ENCODE peak calls at places on chromosomes 6 and 20, in nine cellular contexts. F is cardiac fibroblast, B is GM20000, J is GM12865, I is fibroblast of pulmonary artery, S is HFFc6, X is choroid plexus epithelial cell, E is mammary epithelial cell, D is type B pancreatic cell. R is an unnamed sample.

GRCh38 chr6:140977425-140977824 is 1155.3 kb upstream of the GJE1 start:
- DNase-seq in D (no peak), X (peak), B (no peak), F (peak), S (no peak), E (no peak), J (no peak), I (peak), R (no peak)

GRCh38 chr20:38165089-38165965 is at the start of gene TGM2:
- DNase-seq in X (peak), B (peak), I (peak), S (peak), E (peak), D (peak), J (peak), F (peak), R (peak)

GRCh38 chr6:135624402-135625297 is 127.1 kb upstream of the AHI1 start:
- DNase-seq in E (no peak), X (peak), S (no peak), B (no peak), I (peak), F (no peak), D (no peak), J (no peak), R (no peak)

GRCh38 chr20:54345301-54345724 is 130.1 kb upstream of the DOK5 start:
- DNase-seq in B (peak), F (peak), I (peak), E (peak), J (no peak), X (peak), S (peak), D (no peak), R (no peak)

GRCh38 chr20:39825950-39826349 is 863.1 kb downstream of the MAFB start:
- DNase-seq in X (peak), I (peak), F (no peak), B (peak), E (peak), S (no peak), J (peak), D (no peak), R (peak)

GRCh38 chr6:140105857-140106256 is 731.4 kb upstream of the CITED2 start:
- DNase-seq in E (no peak), I (peak), D (no peak), X (peak), F (peak), J (peak), S (no peak), B (no peak), R (no peak)

GRCh38 chr6:41523957-41524633 is 22.1 kb upstream of the FOXP4 start:
- DNase-seq in J (no peak), D (no peak), E (no peak), B (no peak), X (no peak), F (no peak), I (no peak), S (no peak), R (no peak)

GRCh38 chr6:148580442-148580841 is 166.4 kb upstream of the UST start:
- DNase-seq in B (no peak), D (no peak), J (no peak), I (no peak), F (no peak), X (no peak), S (peak), E (no peak), R (no peak)

GRCh38 chr6:2004888-2005287 is 240.5 kb downstream of the GMDS start:
- DNase-seq in F (no peak), B (no peak), X (no peak), J (no peak), S (no peak), E (no peak), D (no peak), I (no peak), R (no peak)

GRCh38 chr20:41769650-41770049 is 151.5 kb upstream of the CHD6 start:
- DNase-seq in J (no peak), F (no peak), E (no peak), B (no peak), X (no peak), D (no peak), S (no peak), I (no peak), R (no peak)

GRCh38 chr6:18362058-18362561 is 25.0 kb upstream of the RNF144B start:
- DNase-seq in F (peak), J (no peak), I (peak), B (no peak), E (peak), D (no peak), X (peak), S (peak), R (no peak)

GRCh38 chr6:158856261-158856660 is 37.1 kb upstream of the EZR start:
- DNase-seq in E (no peak), S (no peak), J (no peak), B (no peak), X (no peak), F (no peak), I (no peak), D (no peak), R (no peak)

GRCh38 chr20:37947943-37948342 is 45.0 kb downstream of the VSTM2L start:
- DNase-seq in B (no peak), D (peak), I (no peak), X (no peak), E (no peak), F (no peak), S (no peak), J (no peak), R (no peak)

GRCh38 chr6:157987788-157988699 is 6.4 kb downstream of the SYNJ2 start:
- DNase-seq in I (no peak), S (no peak), B (no peak), D (no peak), E (no peak), J (no peak), F (no peak), X (no peak), R (no peak)

GRCh38 chr6:140320799-140321099 is 946.3 kb upstream of the CITED2 start:
- DNase-seq in D (no peak), I (no peak), S (no peak), B (no peak), J (no peak), E (no peak), X (no peak), F (no peak), R (no peak)

GRCh38 chr6:134074151-134074712 is 21.8 kb upstream of the SLC2A12 start:
- DNase-seq in E (no peak), J (no peak), X (peak), I (peak), B (no peak), S (no peak), F (peak), D (no peak), R (no peak)

GRCh38 chr20:17570347-17571152 is 675 bp downstream of the DSTN start:
- DNase-seq in E (peak), S (peak), I (peak), J (peak), X (peak), D (peak), B (no peak), F (peak), R (peak)

GRCh38 chr20:25623225-25623735 is 534 bp downstream of the NANP start:
- DNase-seq in D (peak), E (peak), J (peak), B (no peak), F (peak), S (peak), X (peak), I (no peak), R (no peak)

GRCh38 chr6:29674008-29674407 is 6.9 kb downstream of the ZFP57 start:
- DNase-seq in F (no peak), B (no peak), I (no peak), E (no peak), X (no peak), J (no peak), D (no peak), S (no peak), R (no peak)

GRCh38 chr6:29666826-29667130 is 9.9 kb downstream of the MOG start:
- DNase-seq in D (no peak), F (no peak), B (no peak), S (no peak), X (no peak), E (no peak), J (no peak), I (no peak), R (no peak)

GRCh38 chr6:29673161-29673560 is 7.8 kb downstream of the ZFP57 start:
- DNase-seq in X (no peak), D (no peak), B (no peak), J (no peak), F (no peak), I (no peak), S (no peak), E (no peak), R (no peak)

GRCh38 chr6:29667158-29667557 is 10.3 kb downstream of the MOG start:
- DNase-seq in E (no peak), X (no peak), J (no peak), D (no peak), I (no peak), B (no peak), F (no peak), S (no peak), R (no peak)

DNA sequence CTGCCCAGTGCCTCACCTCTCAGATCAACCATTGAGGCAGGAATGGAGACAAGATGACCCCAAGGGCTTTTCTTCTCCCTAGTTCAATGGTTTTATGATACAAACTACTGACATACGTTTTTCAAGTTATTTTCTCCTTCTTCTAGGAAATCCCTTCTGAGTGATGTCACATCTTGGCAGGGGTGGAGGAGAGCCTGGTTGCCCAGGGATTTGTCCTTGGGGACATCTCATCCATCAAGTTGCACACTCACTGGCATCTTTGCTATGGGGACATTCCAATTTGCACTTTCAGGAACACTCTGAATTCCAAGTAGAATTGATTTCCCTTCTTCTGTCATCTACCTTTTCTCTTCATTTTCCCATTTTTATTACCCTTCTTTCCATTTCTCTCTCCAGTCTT is 9.9 kb downstream of the ZFP57 start:
- DNase-seq in X (no peak), B (no peak), F (no peak), S (no peak), J (no peak), I (no peak), D (no peak), E (no peak), R (no peak)
- TF ChIP-seq CTCF in X (no peak), B (no peak), F (no peak), S (no peak), J (no peak), I (no peak), D (no peak), E (no peak), R (no peak)

GRCh38 chr20:48350291-48350988 is 477.4 kb downstream of the PREX1 start:
- DNase-seq in S (no peak), B (peak), X (peak), D (no peak), I (peak), E (no peak), J (peak), F (no peak), R (no peak)
- TF ChIP-seq CTCF in S (peak), B (peak), X (peak), D (peak), I (peak), E (peak), J (peak), F (no peak), R (no peak)

DNA sequence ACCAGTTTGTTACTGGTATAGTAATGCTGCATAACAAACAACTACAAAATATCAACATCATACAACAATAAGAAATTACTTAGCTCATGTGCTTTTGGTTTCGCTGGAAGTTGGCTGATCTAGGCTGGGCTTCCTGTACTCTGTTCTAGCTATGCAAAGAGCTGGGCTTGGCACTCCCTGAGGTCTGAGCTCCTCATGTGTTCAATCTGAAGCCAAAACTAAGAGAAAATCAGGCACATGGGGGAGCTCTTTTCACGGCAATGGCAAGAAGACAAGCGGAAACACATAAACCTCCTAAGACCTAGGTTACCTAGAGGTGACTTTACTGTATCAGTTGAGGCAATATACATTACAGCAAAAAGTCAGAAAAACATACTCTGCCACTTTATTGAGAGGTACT is 574.2 kb downstream of the KHDRBS2 start:
- DNase-seq in X (no peak), B (no peak), E (no peak), F (no peak), D (no peak), I (no peak), S (no peak), J (no peak), R (no peak)
- TF ChIP-seq CTCF in X (no peak), B (no peak), E (no peak), F (no peak), D (no peak), I (no peak), S (no peak), J (no peak), R (no peak)

GRCh38 chr6:107656883-107657282 is 167.0 kb downstream of the SOBP start:
- DNase-seq in B (no peak), E (no peak), S (no peak), I (no peak), D (no peak), F (no peak), X (no peak), J (peak), R (no peak)

GRCh38 chr6:107658920-107659879 is 164.9 kb downstream of the SCML4 start:
- DNase-seq in I (no peak), B (no peak), E (no peak), D (no peak), J (peak), X (peak), S (no peak), F (no peak), R (no peak)

GRCh38 chr6:107656381-107656780 is 166.5 kb downstream of the SOBP start:
- DNase-seq in E (no peak), I (peak), F (peak), D (no peak), J (peak), X (peak), B (no peak), S (no peak), R (no peak)

GRCh38 chr6:107657373-107657754 is 166.7 kb downstream of the SCML4 start:
- DNase-seq in E (no peak), J (no peak), B (no peak), X (no peak), F (no peak), S (no peak), D (no peak), I (no peak), R (no peak)

DNA sequence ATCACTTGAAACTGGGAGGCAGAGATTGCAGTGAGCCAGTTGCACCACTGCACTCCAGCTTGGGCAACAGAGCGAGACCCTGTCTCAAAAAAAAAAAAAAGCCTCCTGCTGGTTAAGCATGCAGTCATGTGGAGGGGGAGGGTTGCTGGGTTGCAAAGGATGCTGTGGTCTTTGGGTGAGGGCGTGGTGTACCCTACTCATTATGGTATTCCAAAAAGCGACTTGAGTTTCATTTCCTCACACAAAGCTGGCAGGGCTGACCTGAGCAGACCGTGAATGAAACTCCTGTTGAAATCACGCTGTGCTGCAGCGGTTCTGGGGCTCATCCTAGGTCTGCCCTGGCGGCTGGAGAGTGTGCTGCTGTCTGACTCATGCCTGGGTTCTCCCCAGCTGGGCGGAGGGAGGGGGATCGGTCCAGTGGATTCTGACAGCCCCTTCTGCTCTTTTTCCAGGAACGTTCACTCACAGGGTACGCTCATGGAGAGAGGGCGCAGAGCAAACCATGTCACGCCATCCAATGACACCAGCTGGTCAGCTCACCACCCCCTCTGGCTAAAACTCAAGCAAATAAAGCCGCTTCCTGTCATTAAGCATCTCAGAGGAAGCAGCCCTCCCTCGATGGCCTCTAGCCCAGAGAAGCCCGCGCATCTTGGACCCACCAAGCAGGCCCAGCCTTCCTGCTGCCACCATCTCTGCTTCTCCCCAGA is 166.2 kb downstream of the SCML4 start:
- DNase-seq in B (peak), D (no peak), J (peak), F (peak), S (peak), E (no peak), I (peak), X (peak), R (peak)
- TF ChIP-seq CTCF in B (no peak), D (peak), J (peak), F (peak), S (peak), E (no peak), I (no peak), X (peak), R (no peak)

DNA sequence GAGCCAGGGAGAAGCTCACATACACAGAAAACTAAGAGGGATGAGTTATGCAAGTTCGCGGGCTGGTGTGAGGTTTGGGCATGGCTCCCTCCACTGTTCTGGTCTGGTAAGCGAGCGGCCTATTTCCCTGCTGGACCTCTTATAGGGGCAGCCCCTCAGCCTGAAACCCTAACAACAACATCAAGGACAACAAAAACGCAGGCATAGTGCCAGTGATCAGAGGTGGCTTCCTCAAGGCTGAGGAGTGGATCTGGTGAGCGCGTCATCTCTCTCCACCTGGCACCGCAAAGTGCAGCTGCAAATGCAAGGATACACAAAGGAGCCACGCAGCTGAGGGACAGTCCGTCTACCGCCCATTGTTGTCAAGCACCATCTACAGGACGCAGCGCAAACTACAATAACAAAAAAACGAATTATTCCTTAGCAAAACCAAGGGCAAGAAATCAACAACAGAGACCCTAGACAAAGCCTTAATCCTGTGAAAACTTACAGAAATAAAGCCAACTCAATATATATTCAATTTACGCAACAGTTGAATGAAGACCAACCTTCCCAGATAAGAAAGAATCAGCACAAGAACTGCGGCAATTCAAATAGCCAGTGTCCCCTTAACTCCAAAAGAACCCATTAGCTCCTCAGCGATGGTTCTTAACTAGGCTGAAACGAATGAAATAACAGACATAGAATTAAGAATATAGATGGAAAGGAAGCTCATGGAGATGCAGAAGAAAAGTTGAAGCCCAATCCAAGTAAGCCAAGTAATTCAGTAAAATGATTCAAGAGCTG is 9.2 kb upstream of the DEFB110 start:
- DNase-seq in X (no peak), B (peak), I (no peak), S (no peak), F (no peak), J (peak), D (no peak), E (peak), R (peak)
- TF ChIP-seq CTCF in X (no peak), B (peak), I (no peak), S (no peak), F (no peak), J (peak), D (peak), E (peak), R (no peak)

GRCh38 chr20:7113577-7114466 is 346.3 kb downstream of the BMP2 start:
- DNase-seq in B (no peak), I (peak), F (peak), X (peak), D (no peak), S (no peak), E (peak), J (peak), R (no peak)
- TF ChIP-seq CTCF in B (no peak), I (peak), F (peak), X (peak), D (peak), S (no peak), E (peak), J (peak), R (no peak)

GRCh38 chr20:45592574-45593189 is 13.6 kb upstream of the WFDC8 start:
- DNase-seq in B (peak), F (peak), J (peak), X (peak), I (peak), D (no peak), E (peak), S (peak), R (peak)
- TF ChIP-seq CTCF in B (peak), F (peak), J (peak), X (peak), I (peak), D (peak), E (peak), S (peak), R (peak)

DNA sequence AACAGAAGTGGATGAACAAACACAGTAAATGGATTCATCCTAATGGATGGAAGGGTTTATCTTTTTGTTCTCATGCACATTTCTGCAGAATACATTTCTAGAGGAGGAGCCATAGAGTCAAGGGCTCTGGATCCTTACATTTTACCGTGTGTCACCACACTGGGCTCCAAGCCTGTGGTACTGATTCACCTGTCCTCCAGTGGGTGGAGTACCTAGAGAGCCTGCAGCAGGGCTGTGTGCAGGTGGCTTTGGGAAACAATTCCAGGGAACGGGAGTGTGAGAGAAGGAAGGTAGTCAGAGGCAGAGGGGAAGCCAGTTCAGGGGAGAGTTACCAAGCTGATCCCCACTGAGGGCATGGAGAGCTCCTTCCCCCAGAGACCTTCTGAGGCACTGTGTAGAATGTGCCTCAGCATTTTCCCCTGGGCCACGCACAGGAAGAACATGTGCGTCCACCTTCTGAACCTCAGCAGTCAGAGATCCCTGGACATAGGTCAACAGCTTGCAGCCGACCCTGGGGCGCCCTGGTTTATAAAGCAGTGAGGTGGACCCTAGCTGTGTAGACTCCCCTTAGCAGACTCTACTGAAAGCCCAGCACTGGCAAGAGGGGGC is 85.3 kb upstream of the SLC22A23 start:
- DNase-seq in S (no peak), E (no peak), B (no peak), J (no peak), X (no peak), I (no peak), D (no peak), F (no peak), R (no peak)
- TF ChIP-seq CTCF in S (no peak), E (no peak), B (no peak), J (no peak), X (no peak), I (no peak), D (no peak), F (no peak), R (no peak)

DNA sequence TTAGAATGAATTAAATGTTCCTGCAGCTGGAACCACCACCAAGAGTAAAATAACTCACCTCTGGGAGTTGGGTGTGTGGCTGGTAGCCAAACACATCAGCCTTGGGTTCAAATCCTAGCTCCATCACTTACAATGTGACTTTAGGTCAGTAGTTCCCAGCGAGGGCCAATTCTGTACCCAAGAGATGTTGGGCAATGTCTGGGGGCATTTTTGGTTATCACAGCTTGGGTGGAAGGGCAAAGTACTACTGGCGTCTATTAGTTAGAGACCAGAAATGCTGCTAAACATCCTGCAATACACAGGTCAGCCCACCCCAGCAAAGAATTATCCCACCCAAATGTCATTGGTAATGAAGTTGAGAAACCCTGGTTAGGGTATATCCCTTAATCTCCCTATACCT is 48.8 kb downstream of the SLC13A3 start:
- DNase-seq in D (no peak), X (no peak), F (no peak), E (no peak), J (no peak), S (no peak), I (no peak), B (no peak), R (no peak)
- TF ChIP-seq CTCF in D (no peak), X (no peak), F (no peak), E (no peak), J (no peak), S (no peak), I (no peak), B (no peak), R (no peak)

R was measured in GM13976.